ENCODE peak calls at places on chromosomes 13 and 19, in ten cellular contexts. S is mucosa of descending colon, G is activated B cell treated with CpG ODN at 0.5 μM for 24 hours, N is WERI-Rb-1, K is neural crest cell, E is testis, X is stomach, T is HCT116, R is MCF 10A, C is psoas muscle. I is an unnamed sample.

GRCh38 chr19:18053571-18054219 is 33.0 kb downstream of the IL12RB1 start:
- DNase-seq in S (no peak), G (no peak), N (no peak), K (no peak), E (no peak), X (no peak), T (no peak), R (no peak), C (no peak), I (no peak)

GRCh38 chr13:41587490-41587889 is 130.1 kb downstream of the RGCC start:
- DNase-seq in S (no peak), G (no peak), N (no peak), K (no peak), E (no peak), X (no peak), T (no peak), R (no peak), C (no peak), I (no peak)

GRCh38 chr19:13054605-13055212 is 47.9 kb downstream of the LYL1 start:
- DNase-seq in S (no peak), G (no peak), N (no peak), K (no peak), E (peak), X (no peak), T (no peak), R (no peak), C (no peak), I (no peak)

GRCh38 chr13:51643114-51643881 is 59.0 kb downstream of the WDFY2 start:
- DNase-seq in S (no peak), G (no peak), N (no peak), K (no peak), E (no peak), X (no peak), T (no peak), R (peak), C (no peak), I (no peak)

GRCh38 chr13:26219726-26220125 is 2.4 kb downstream of the RNF6 start:
- DNase-seq in S (no peak), G (no peak), N (no peak), K (no peak), E (no peak), X (no peak), T (no peak), R (peak), C (no peak), I (no peak)

GRCh38 chr13:77728265-77728966 is 30.9 kb downstream of the SLAIN1 start:
- DNase-seq in S (no peak), G (no peak), N (no peak), K (no peak), E (no peak), X (no peak), T (no peak), R (no peak), C (no peak), I (no peak)

GRCh38 chr13:55815458-55816033 is 1325.2 kb upstream of the PRR20A start:
- DNase-seq in S (no peak), G (no peak), N (no peak), K (no peak), E (no peak), X (no peak), T (no peak), R (no peak), C (no peak), I (no peak)

GRCh38 chr19:19304186-19304975 is 15.9 kb downstream of the SUGP1 start:
- DNase-seq in S (no peak), G (no peak), N (no peak), K (no peak), E (peak), X (no peak), T (no peak), R (no peak), C (no peak), I (no peak)

GRCh38 chr19:3047307-3048189 is 14.7 kb downstream of the TLE5 start:
- DNase-seq in S (peak), G (no peak), N (peak), K (peak), E (peak), X (peak), T (peak), R (peak), C (peak), I (peak)

GRCh38 chr13:44786724-44787123 is 202.5 kb downstream of the NUFIP1 start:
- DNase-seq in S (no peak), G (no peak), N (no peak), K (no peak), E (no peak), X (no peak), T (no peak), R (no peak), C (no peak), I (no peak)

GRCh38 chr19:14361824-14362223 is 19.4 kb upstream of the ADGRE5 start:
- DNase-seq in S (no peak), G (no peak), N (peak), K (no peak), E (no peak), X (no peak), T (no peak), R (peak), C (no peak), I (no peak)

GRCh38 chr19:403221-404036 is 5.5 kb downstream of the C2CD4C start:
- DNase-seq in S (no peak), G (no peak), N (no peak), K (no peak), E (no peak), X (no peak), T (no peak), R (no peak), C (no peak), I (no peak)

GRCh38 chr13:91212229-91212628 is 135.3 kb upstream of the MIR17HG start:
- DNase-seq in S (no peak), G (no peak), N (no peak), K (no peak), E (no peak), X (no peak), T (no peak), R (no peak), C (no peak), I (no peak)

GRCh38 chr13:66943530-66943929 is 286.6 kb downstream of the PCDH9 start:
- DNase-seq in S (no peak), G (no peak), N (no peak), K (no peak), E (no peak), X (no peak), T (no peak), R (no peak), C (no peak), I (no peak)

GRCh38 chr13:45333973-45334922 is 6.7 kb downstream of the TPT1 start:
- DNase-seq in S (no peak), G (no peak), N (no peak), K (no peak), E (no peak), X (no peak), T (no peak), R (no peak), C (no peak), I (no peak)

GRCh38 chr19:48391100-48392005 is at the start of gene KDELR1:
- DNase-seq in S (peak), G (peak), N (peak), K (peak), E (peak), X (peak), T (no peak), R (peak), C (peak), I (no peak)

GRCh38 chr13:30857018-30857417 is 49.1 kb upstream of the MEDAG start:
- DNase-seq in S (no peak), G (no peak), N (no peak), K (no peak), E (no peak), X (no peak), T (no peak), R (no peak), C (no peak), I (no peak)

GRCh38 chr19:27672309-27673047 is 1540.5 kb downstream of the UQCRFS1 start:
- DNase-seq in S (no peak), G (no peak), N (no peak), K (no peak), E (no peak), X (peak), T (no peak), R (no peak), C (no peak), I (no peak)

GRCh38 chr19:29854033-29854432 is 42.2 kb downstream of the CCNE1 start:
- DNase-seq in S (no peak), G (no peak), N (no peak), K (no peak), E (no peak), X (no peak), T (no peak), R (no peak), C (no peak), I (no peak)

GRCh38 chr19:18223860-18224524 is 2.2 kb downstream of the PDE4C start:
- DNase-seq in S (peak), G (no peak), N (peak), K (peak), E (peak), X (no peak), T (peak), R (peak), C (peak), I (no peak)

GRCh38 chr13:77980592-77980991 is 62.0 kb upstream of the EDNRB start:
- DNase-seq in S (no peak), G (no peak), N (no peak), K (no peak), E (no peak), X (no peak), T (no peak), R (peak), C (no peak), I (no peak)

GRCh38 chr13:36207672-36208071 is 6.7 kb downstream of the SOHLH2 start:
- DNase-seq in S (no peak), G (no peak), N (no peak), K (no peak), E (no peak), X (no peak), T (no peak), R (peak), C (no peak), I (no peak)

GRCh38 chr13:49303533-49304252 is 56.0 kb downstream of the CDADC1 start:
- DNase-seq in S (no peak), G (no peak), N (no peak), K (no peak), E (peak), X (peak), T (no peak), R (no peak), C (peak), I (peak)

GRCh38 chr13:96700657-96701056 is 293.6 kb downstream of the OXGR1 start:
- DNase-seq in S (no peak), G (no peak), N (no peak), K (no peak), E (no peak), X (no peak), T (no peak), R (no peak), C (no peak), I (no peak)

GRCh38 chr13:41463823-41464602 is 6.7 kb downstream of the RGCC start:
- DNase-seq in S (no peak), G (no peak), N (no peak), K (no peak), E (no peak), X (no peak), T (no peak), R (no peak), C (no peak), I (no peak)

GRCh38 chr19:39265321-39265916 is 2.8 kb upstream of the IFNL2 start:
- DNase-seq in S (no peak), G (no peak), N (no peak), K (no peak), E (peak), X (no peak), T (no peak), R (no peak), C (no peak), I (no peak)

GRCh38 chr13:101799196-101799595 is 346.7 kb downstream of the ITGBL1 start:
- DNase-seq in S (no peak), G (no peak), N (no peak), K (no peak), E (no peak), X (no peak), T (no peak), R (no peak), C (no peak), I (no peak)

GRCh38 chr19:44874317-44874716 is 16.7 kb upstream of the TOMM40 start:
- DNase-seq in S (no peak), G (no peak), N (no peak), K (no peak), E (no peak), X (no peak), T (no peak), R (no peak), C (no peak), I (no peak)

GRCh38 chr19:46943150-46943946 is 76.3 kb upstream of the NPAS1 start:
- DNase-seq in S (no peak), G (no peak), N (no peak), K (no peak), E (no peak), X (no peak), T (no peak), R (no peak), C (no peak), I (no peak)

GRCh38 chr19:3068071-3068470 is 5.8 kb upstream of the TLE5 start:
- DNase-seq in S (no peak), G (no peak), N (peak), K (no peak), E (no peak), X (no peak), T (no peak), R (no peak), C (peak), I (no peak)

GRCh38 chr19:3324405-3324856 is 42.0 kb upstream of the NFIC start:
- DNase-seq in S (peak), G (peak), N (peak), K (peak), E (peak), X (peak), T (peak), R (peak), C (peak), I (no peak)

GRCh38 chr13:22740264-22740663 is 440.5 kb upstream of the SGCG start:
- DNase-seq in S (no peak), G (no peak), N (peak), K (no peak), E (no peak), X (no peak), T (no peak), R (no peak), C (no peak), I (no peak)
- TF ChIP-seq CTCF in S (no peak), G (no peak), N (peak), K (peak), E (peak), X (no peak), T (peak), R (peak), C (no peak), I (no peak)

GRCh38 chr13:114146629-114147028 is 14.2 kb upstream of the RASA3 start:
- DNase-seq in S (peak), G (no peak), N (peak), K (no peak), E (no peak), X (no peak), T (no peak), R (no peak), C (no peak), I (no peak)
- TF ChIP-seq CTCF in S (no peak), G (no peak), N (peak), K (no peak), E (no peak), X (no peak), T (no peak), R (no peak), C (no peak), I (no peak)

GRCh38 chr13:72805663-72806341 is 23.9 kb downstream of the PIBF1 start:
- DNase-seq in S (no peak), G (no peak), N (no peak), K (no peak), E (no peak), X (no peak), T (no peak), R (peak), C (no peak), I (no peak)

GRCh38 chr13:72804301-72804700 is 22.4 kb downstream of the PIBF1 start:
- DNase-seq in S (no peak), G (no peak), N (no peak), K (no peak), E (no peak), X (no peak), T (no peak), R (no peak), C (no peak), I (no peak)

GRCh38 chr13:72808917-72809500 is 27.1 kb downstream of the PIBF1 start:
- DNase-seq in S (no peak), G (no peak), N (no peak), K (no peak), E (no peak), X (no peak), T (no peak), R (peak), C (no peak), I (no peak)
- TF ChIP-seq CTCF in S (peak), G (peak), N (no peak), K (peak), E (peak), X (peak), T (peak), R (peak), C (peak), I (peak)

GRCh38 chr13:113836917-113837553 is 26.8 kb downstream of the GAS6 start:
- DNase-seq in S (no peak), G (no peak), N (peak), K (no peak), E (peak), X (peak), T (peak), R (peak), C (peak), I (no peak)
- TF ChIP-seq CTCF in S (no peak), G (no peak), N (no peak), K (no peak), E (no peak), X (no peak), T (no peak), R (no peak), C (no peak), I (no peak)